ENCODE peak calls at places on chromosome 3, in six cellular contexts. K is right lobe of liver, M is prostate gland, P is breast epithelium, Z is Peyer's patch, Y is body of pancreas. Q is an unnamed sample. For H3K4me1, the result is how much of the 10 kb centered on the place peaks cover.

GRCh38 chr3:25033407-25034029 is 394.5 kb upstream of the RARB start:
- DNase-seq in K (no peak), M (no peak), P (no peak), Z (no peak), Y (peak), Q (peak)

GRCh38 chr3:120683213-120683612 is 1.2 kb upstream of the HGD start:
- DNase-seq in K (peak), M (no peak), P (no peak), Z (no peak), Y (peak), Q (no peak)

GRCh38 chr3:195334967-195335366 is 64.0 kb upstream of the XXYLT1 start:
- DNase-seq in K (no peak), M (no peak), P (no peak), Z (no peak), Y (no peak), Q (no peak)

GRCh38 chr3:80606073-80606472 is 838.3 kb upstream of the ROBO1 start:
- DNase-seq in K (no peak), M (no peak), P (no peak), Z (no peak), Y (no peak), Q (no peak)

GRCh38 chr3:171776839-171777607 is 33.3 kb downstream of the PLD1 start:
- DNase-seq in K (no peak), M (no peak), P (no peak), Z (no peak), Y (no peak), Q (no peak)

GRCh38 chr3:34203386-34203785 is 405.0 kb downstream of the PDCD6IP start:
- DNase-seq in K (no peak), M (no peak), P (no peak), Z (no peak), Y (no peak), Q (no peak)

GRCh38 chr3:52232279-52233107 is 6.5 kb downstream of the TWF2 start:
- DNase-seq in K (no peak), M (no peak), P (no peak), Z (peak), Y (no peak), Q (no peak)

GRCh38 chr3:66450389-66451022 is 50.3 kb downstream of the LRIG1 start:
- DNase-seq in K (peak), M (peak), P (peak), Z (no peak), Y (peak), Q (peak)

GRCh38 chr3:147390589-147391569 is 15.5 kb downstream of the ZIC4 start:
- DNase-seq in K (no peak), M (no peak), P (no peak), Z (no peak), Y (no peak), Q (no peak)

GRCh38 chr3:45332901-45333407 is 55.4 kb upstream of the LARS2 start:
- DNase-seq in K (no peak), M (no peak), P (no peak), Z (no peak), Y (no peak), Q (no peak)

GRCh38 chr3:116473602-116474001 is 28.3 kb upstream of the LSAMP start:
- DNase-seq in K (no peak), M (no peak), P (no peak), Z (no peak), Y (no peak), Q (no peak)

GRCh38 chr3:108406661-108407206 is 103.7 kb downstream of the MYH15 start:
- DNase-seq in K (no peak), M (peak), P (no peak), Z (no peak), Y (no peak), Q (no peak)

GRCh38 chr3:57082481-57082880 is 22.0 kb downstream of the SPATA12 start:
- DNase-seq in K (no peak), M (no peak), P (no peak), Z (no peak), Y (no peak), Q (no peak)

DNA sequence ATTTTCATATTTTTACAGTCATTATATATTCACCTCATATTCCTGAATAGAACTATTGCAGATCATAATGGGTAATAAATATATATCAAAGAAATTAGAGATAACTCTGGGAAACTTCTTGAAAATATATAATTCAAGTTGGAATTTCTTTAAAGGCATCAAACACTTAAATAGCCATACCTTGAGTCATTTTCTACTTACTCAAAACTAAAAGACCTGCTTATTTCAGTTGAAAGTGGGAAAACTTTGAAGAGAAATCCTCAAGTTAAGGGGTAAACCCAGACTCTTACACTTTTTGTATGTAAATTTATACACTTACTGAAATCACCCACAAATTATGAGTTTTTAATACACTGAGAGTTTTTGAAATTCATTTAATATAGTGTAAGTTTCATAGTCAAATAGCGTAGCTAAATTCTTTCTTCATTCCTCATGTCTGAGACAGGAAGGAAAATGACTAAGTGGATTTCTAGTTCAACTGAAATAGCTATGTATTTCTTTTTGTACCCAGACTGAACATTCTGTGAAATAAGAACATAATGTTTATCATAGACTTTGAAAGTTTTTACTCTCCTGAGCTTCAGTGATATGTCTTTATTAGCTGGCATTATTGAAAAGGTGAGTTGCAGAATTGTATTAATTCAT is 4.6 kb upstream of the ALCAM start:
- DNase-seq in K (no peak), M (no peak), P (no peak), Z (no peak), Y (no peak), Q (no peak)
- TF ChIP-seq POLR2A in K (no peak), M (no peak), P (no peak), Z (no peak), Y (no peak), Q (no peak)

DNA sequence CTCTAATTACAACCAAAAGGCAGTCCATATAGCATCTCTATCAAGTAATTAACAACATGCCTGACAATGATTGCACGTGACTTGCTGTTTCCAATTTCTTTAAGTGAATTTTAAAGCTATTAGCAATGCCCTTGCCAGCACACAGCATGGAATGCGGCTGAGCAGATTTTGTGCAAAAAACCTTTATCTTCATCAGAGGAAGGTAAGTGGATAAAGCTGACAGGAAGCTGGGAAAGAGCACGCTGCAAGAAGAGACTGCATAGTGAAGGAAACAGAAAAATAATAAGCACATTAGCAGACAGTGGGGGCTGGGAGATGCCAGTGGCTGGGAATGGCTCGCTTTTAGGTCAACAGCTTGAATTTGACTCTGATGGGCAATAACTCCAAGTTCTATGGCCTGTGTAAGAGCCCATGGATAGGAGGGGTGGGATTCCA is 138.8 kb downstream of the PDZRN3 start:
- DNase-seq in K (no peak), M (no peak), P (no peak), Z (no peak), Y (no peak), Q (no peak)
- H3K4me3 ChIP-seq in K (no peak), M (no peak), P (no peak), Z (no peak), Y (no peak), Q (no peak)

GRCh38 chr3:37256447-37256846 is 82.1 kb upstream of the LRRFIP2 start:
- DNase-seq in K (no peak), M (no peak), P (no peak), Z (no peak), Y (no peak), Q (no peak)
- H3K4me1 ChIP-seq in K (under half), M (under half), P (under half), Z (under half), Y (under half), Q (under half)

DNA sequence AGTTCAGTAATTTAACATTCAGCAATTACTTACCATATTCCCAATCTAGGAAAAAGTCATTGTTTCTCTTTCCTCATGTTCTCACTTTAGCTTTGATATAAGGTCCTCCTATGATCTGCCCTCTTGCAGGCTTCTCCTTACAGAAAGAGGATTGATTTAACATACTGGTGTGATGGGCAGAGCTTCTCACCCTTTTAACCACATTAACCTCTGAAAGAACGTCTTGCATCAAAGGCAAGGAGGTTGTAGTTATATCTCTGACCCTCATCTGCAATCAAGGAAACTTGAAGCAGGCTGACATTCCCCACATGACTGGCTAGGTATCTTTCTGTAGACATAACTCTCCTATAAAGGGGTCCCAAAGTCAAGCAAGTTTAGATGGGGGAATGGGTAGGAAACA is 39.5 kb downstream of the BTLA start:
- DNase-seq in K (no peak), M (no peak), P (no peak), Z (no peak), Y (no peak), Q (no peak)
- TF ChIP-seq POLR2A in K (no peak), M (no peak), P (no peak), Z (no peak), Y (no peak), Q (no peak)

DNA sequence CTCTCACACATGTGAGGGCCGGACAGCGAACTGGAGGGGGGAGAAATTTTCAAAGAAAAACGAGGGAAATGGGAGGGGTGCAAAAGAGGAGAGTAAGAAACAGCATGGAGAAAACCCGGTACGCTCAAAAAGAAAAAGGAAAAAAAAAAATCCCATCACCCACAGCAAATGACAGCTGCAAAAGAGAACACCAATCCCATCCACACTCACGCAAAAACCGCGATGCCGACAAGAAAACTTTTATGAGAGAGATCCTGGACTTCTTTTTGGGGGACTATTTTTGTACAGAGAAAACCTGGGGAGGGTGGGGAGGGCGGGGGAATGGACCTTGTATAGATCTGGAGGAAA is 1.5 kb downstream of the SOX2 start:
- DNase-seq in K (no peak), M (no peak), P (no peak), Z (no peak), Y (no peak), Q (no peak)
- H3K4me3 ChIP-seq in K (no peak), M (peak), P (no peak), Z (no peak), Y (no peak), Q (no peak)

GRCh38 chr3:42610978-42611377 is 10.5 kb downstream of the NKTR start:
- DNase-seq in K (no peak), M (no peak), P (no peak), Z (no peak), Y (no peak), Q (no peak)
- H3K4me1 ChIP-seq in K (under half), M (under half), P (under half), Z (under half), Y (under half), Q (half or more)

DNA sequence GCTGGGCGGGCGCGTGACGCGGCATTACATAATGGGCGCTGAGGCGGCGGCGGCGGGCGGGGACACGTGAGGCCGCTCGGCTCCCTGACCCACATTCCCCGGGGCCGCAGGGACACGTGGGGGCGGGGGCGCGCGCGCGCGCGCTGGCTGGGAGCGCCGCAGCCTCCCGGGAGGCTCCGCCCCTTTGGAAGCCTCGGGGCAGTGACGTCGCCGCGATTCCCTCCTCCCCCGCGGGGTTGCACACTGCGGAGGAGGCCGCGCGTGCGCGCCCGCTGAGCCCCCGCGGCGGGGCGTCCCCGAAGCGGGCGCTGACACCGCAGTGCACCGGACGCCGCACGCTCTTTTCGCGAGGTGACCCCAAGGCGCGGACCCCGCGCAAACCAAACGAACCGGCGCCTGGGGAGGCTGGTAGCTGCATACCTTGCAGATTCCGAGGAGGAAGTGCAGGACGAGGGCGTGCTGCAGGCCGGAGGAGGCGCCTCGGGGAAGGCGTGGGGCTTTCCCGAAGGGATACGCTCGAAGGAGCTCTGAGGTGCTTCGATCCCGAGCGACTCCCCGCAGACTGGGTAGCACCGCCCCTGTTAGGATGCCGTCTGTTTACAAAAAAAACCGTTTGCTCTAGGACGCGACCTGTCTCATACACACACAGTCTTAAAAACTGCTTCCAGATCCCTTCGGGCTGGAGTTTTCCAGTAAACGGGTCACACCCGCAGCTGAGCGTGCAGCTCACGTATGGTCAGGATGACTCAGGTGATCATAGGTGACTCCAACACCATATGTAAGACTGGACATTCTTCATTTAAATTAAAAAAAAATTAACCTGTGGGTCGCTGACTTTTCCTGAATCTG is 1.0 kb downstream of the NR1D2 start:
- DNase-seq in K (peak), M (peak), P (peak), Z (peak), Y (peak), Q (peak)
- TF ChIP-seq POLR2A in K (peak), M (peak), P (peak), Z (peak), Y (peak), Q (peak)

GRCh38 chr3:183816681-183817080 is 8.7 kb downstream of the MAP6D1 start:
- DNase-seq in K (no peak), M (no peak), P (no peak), Z (no peak), Y (no peak), Q (no peak)

GRCh38 chr3:183815565-183815943 is 9.8 kb downstream of the MAP6D1 start:
- DNase-seq in K (no peak), M (no peak), P (no peak), Z (no peak), Y (no peak), Q (no peak)

GRCh38 chr3:183817639-183818038 is 7.7 kb downstream of the MAP6D1 start:
- DNase-seq in K (no peak), M (no peak), P (no peak), Z (no peak), Y (no peak), Q (no peak)

GRCh38 chr3:183817111-183817510 is 8.3 kb downstream of the MAP6D1 start:
- DNase-seq in K (no peak), M (no peak), P (no peak), Z (no peak), Y (no peak), Q (no peak)

GRCh38 chr3:183815951-183816475 is 9.4 kb downstream of the MAP6D1 start:
- DNase-seq in K (no peak), M (no peak), P (no peak), Z (no peak), Y (no peak), Q (no peak)
- H3K4me3 ChIP-seq in K (no peak), M (no peak), P (no peak), Z (no peak), Y (no peak), Q (no peak)

Q was measured in adrenal gland.